ENCODE peak calls at places on chromosomes 6 and 20, in seven cellular contexts. N is tibial nerve, X is fibroblast of the aortic adventitia, Q is neural progenitor cell, V is AG10803, C is hepatocyte, F is HFF-Myc. Y is an unnamed sample.

GRCh38 chr6:167502471-167502870 is 177.6 kb downstream of the TTLL2 start:
- DNase-seq in Q (no peak), X (no peak), N (no peak), C (no peak), F (no peak), V (no peak), Y (no peak)

GRCh38 chr6:14520029-14520428 is 402.5 kb downstream of the CD83 start:
- DNase-seq in F (no peak), X (no peak), N (no peak), C (no peak), V (no peak), Q (no peak), Y (no peak)

GRCh38 chr6:30747300-30747687 is 2.9 kb upstream of the IER3 start:
- DNase-seq in N (no peak), V (no peak), C (no peak), Q (no peak), F (no peak), X (no peak), Y (no peak)

GRCh38 chr6:14070457-14070856 is 47.1 kb upstream of the CD83 start:
- DNase-seq in V (no peak), X (peak), N (no peak), C (no peak), Q (no peak), F (no peak), Y (no peak)

GRCh38 chr6:80467408-80467807 is 360.9 kb downstream of the BCKDHB start:
- DNase-seq in X (no peak), V (no peak), C (no peak), N (no peak), Q (no peak), F (no peak), Y (no peak)

GRCh38 chr6:30981942-30982772 is 1.4 kb upstream of the MUC21 start:
- DNase-seq in F (peak), X (peak), C (peak), N (no peak), V (peak), Q (peak), Y (peak)

GRCh38 chr20:12093062-12093796 is 175.5 kb downstream of the BTBD3 start:
- DNase-seq in Q (no peak), F (no peak), N (no peak), C (no peak), V (no peak), X (no peak), Y (no peak)

GRCh38 chr6:44787254-44787844 is 399.8 kb downstream of the CDC5L start:
- DNase-seq in C (no peak), N (no peak), F (no peak), X (no peak), Q (no peak), V (no peak), Y (no peak)

GRCh38 chr6:139856562-139856961 is 482.1 kb upstream of the CITED2 start:
- DNase-seq in V (no peak), F (no peak), C (no peak), Q (no peak), N (no peak), X (no peak), Y (no peak)

GRCh38 chr6:119224095-119224701 is 125.4 kb downstream of the MAN1A1 start:
- DNase-seq in Q (no peak), C (no peak), F (no peak), V (no peak), X (no peak), N (no peak), Y (no peak)

GRCh38 chr6:90413867-90414266 is 117.2 kb upstream of the BACH2 start:
- DNase-seq in N (no peak), C (peak), Q (peak), V (no peak), X (peak), F (no peak), Y (no peak)

GRCh38 chr20:53294804-53295203 is 298.8 kb downstream of the ZNF217 start:
- DNase-seq in N (no peak), Q (no peak), X (no peak), F (no peak), V (peak), C (no peak), Y (no peak)

GRCh38 chr6:4794140-4794707 is 18.0 kb downstream of the CDYL start:
- DNase-seq in V (no peak), C (peak), Q (peak), N (no peak), F (no peak), X (no peak), Y (no peak)

GRCh38 chr6:45562171-45562570 is 184.4 kb upstream of the SUPT3H start:
- DNase-seq in N (no peak), X (no peak), V (no peak), Q (no peak), F (no peak), C (no peak), Y (no peak)

GRCh38 chr6:120473804-120474203 is 860.5 kb downstream of the TBC1D32 start:
- DNase-seq in V (no peak), X (no peak), F (no peak), N (no peak), Q (no peak), C (no peak), Y (no peak)

DNA sequence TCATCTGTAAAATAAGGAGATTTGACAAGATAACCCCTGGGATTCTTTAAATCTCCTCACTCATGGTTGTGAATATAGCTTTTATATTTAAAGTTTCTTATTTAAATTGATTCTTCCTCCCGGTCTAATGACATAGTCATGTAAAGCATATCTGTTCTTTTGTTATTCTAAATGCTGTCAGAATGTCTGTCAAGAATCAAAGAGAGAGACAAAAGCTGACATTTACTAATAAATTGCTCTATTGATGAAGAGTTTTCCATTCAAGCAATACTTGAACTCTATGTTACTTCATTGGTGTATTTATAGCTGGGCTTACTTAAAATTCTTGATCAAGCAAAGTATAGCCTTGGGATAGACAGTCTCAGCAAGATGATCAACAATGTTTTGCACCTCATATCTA is 865.8 kb downstream of the TBC1D32 start:
- DNase-seq in X (no peak), C (no peak), Q (no peak), V (no peak), N (no peak), F (no peak), Y (no peak)
- H3K4me3 ChIP-seq in X (no peak), C (no peak), Q (no peak), V (no peak), N (no peak), F (no peak), Y (no peak)

GRCh38 chr6:121794630-121795029 is 359.2 kb downstream of the GJA1 start:
- DNase-seq in F (peak), C (peak), X (peak), Q (no peak), V (peak), N (no peak), Y (no peak)

DNA sequence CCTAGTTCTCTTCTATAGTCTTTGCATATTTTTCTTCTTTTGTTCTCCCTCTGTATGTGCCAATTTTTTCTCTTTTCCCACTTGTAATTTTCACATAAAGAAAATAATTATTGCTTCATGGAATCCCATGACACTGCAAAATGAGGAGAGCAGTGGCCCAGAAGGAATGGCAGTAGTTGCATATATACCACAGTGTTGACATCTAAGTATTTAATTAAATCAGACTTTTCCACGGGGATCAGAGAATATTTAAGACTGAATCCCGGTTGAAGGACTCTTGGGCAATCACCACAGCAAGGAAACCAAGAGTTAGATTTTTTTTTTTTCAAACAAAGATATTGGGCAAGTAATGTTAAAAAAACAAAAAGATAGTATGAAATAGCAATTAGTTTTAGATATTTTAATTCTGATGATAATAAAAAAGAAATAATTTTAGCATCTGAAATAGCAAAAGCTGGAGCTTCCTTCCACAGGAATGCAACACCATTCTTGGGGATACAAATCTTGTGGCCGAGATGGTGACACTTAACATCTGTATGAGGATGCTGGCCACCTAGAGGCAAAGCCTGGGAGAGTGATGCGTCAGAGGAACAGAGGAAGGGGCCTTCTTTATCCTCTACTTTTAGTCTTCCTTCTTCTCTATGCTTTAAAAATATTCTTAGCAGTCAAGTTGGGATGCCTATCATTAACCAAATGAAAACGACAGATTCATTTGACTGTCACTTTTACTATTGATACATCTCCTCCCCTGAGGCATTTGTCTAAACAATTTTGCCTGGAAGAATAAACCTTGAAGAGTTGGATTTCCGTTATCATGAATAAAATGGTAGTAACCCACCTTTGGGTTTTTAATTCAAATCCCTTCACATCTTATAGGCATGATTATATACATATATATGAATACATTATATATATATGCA is 356.2 kb downstream of the GJA1 start:
- DNase-seq in F (no peak), X (no peak), V (peak), C (no peak), Q (peak), N (no peak), Y (no peak)
- TF ChIP-seq CTCF in F (no peak), X (no peak), V (peak), C (no peak), Q (peak), N (no peak), Y (peak)

GRCh38 chr6:164216839-164217238 is 802.3 kb downstream of the QKI start:
- DNase-seq in C (no peak), F (no peak), X (no peak), N (no peak), Q (no peak), V (no peak), Y (no peak)
- H3K4me3 ChIP-seq in C (no peak), F (no peak), X (no peak), N (no peak), Q (no peak), V (no peak), Y (no peak)

DNA sequence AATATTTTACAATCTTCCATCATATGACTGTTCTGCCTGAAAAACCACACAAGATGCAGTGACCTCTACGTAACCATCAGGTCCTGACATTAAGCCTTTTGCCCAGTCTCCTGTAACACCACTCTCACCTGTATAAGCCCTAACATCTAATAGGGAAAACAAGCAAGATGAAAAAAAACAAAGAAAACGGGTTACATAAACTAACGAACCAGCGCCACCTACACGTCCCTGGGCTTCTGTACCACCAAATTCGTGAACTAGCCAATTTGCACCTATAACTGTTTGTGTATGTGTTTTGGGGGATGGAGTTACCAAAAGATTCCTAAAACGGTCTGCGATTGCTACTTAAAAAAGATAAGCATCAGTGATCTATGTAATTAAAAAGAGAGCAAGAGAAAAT is 70.2 kb downstream of the BLOC1S5 start:
- DNase-seq in Q (no peak), N (no peak), C (no peak), V (no peak), X (no peak), F (no peak), Y (no peak)
- TF ChIP-seq CTCF in Q (peak), N (no peak), C (no peak), V (no peak), X (no peak), F (no peak), Y (peak)

GRCh38 chr6:135002974-135003703 is 51.5 kb downstream of the HBS1L start:
- DNase-seq in Q (no peak), N (no peak), F (no peak), X (no peak), C (no peak), V (no peak), Y (no peak)
- H3K4me3 ChIP-seq in Q (no peak), N (no peak), F (no peak), X (no peak), C (no peak), V (no peak), Y (no peak)

GRCh38 chr6:107354470-107354869 is 104.9 kb downstream of the PDSS2 start:
- DNase-seq in C (no peak), V (no peak), X (no peak), Q (no peak), N (no peak), F (no peak), Y (no peak)
- TF ChIP-seq CTCF in C (no peak), V (no peak), X (no peak), Q (no peak), N (no peak), F (no peak), Y (no peak)

Y was measured in LNCaP clone FGC.